ENCODE peak calls at places on chromosome 21, in eight cellular contexts. T is SJSA1; W is cardiac muscle cell; H is CD4-positive, alpha-beta memory T cell; U is gastrocnemius medialis; I is heart left ventricle; P is naive thymus-derived CD4-positive, alpha-beta T cell; V is CD8-positive, alpha-beta T cell. Z is an unnamed sample. For H3K27me3 and H3K4me1, the result is how much of the 10 kb centered on the place peaks cover.

GRCh38 chr21:46423546-46424061 is 35.1 kb upstream of the DIP2A start:
- DNase-seq in T (no peak), W (no peak), H (no peak), U (no peak), I (no peak), P (no peak), V (no peak), Z (no peak)

GRCh38 chr21:15293251-15293650 is 228.5 kb upstream of the NRIP1 start:
- DNase-seq in T (peak), W (peak), H (no peak), U (no peak), I (no peak), P (no peak), V (no peak), Z (no peak)

GRCh38 chr21:45120975-45121374 is 46.6 kb downstream of the ADARB1 start:
- DNase-seq in T (no peak), W (no peak), H (no peak), U (no peak), I (no peak), P (no peak), V (no peak), Z (no peak)

GRCh38 chr21:17607684-17608083 is 5.0 kb downstream of the BTG3 start:
- DNase-seq in T (no peak), W (no peak), H (no peak), U (no peak), I (no peak), P (no peak), V (no peak), Z (no peak)

GRCh38 chr21:42223826-42224575 is 5.1 kb downstream of the ABCG1 start:
- DNase-seq in T (no peak), W (no peak), H (no peak), U (no peak), I (no peak), P (no peak), V (no peak), Z (peak)

GRCh38 chr21:36297555-36297937 is 22.5 kb upstream of the MORC3 start:
- DNase-seq in T (no peak), W (no peak), H (no peak), U (no peak), I (no peak), P (no peak), V (no peak), Z (no peak)

GRCh38 chr21:42541618-42542017 is 28.0 kb downstream of the SLC37A1 start:
- DNase-seq in T (no peak), W (no peak), H (no peak), U (no peak), I (no peak), P (no peak), V (no peak), Z (no peak)

GRCh38 chr21:43269461-43269860 is 100.7 kb downstream of the CRYAA start:
- DNase-seq in T (no peak), W (no peak), H (peak), U (no peak), I (no peak), P (peak), V (peak), Z (peak)

GRCh38 chr21:42089093-42089631 is 18.0 kb downstream of the UMODL1 start:
- DNase-seq in T (no peak), W (no peak), H (peak), U (no peak), I (no peak), P (peak), V (no peak), Z (no peak)

GRCh38 chr21:29511076-29511475 is 212.4 kb downstream of the BACH1 start:
- DNase-seq in T (no peak), W (no peak), H (no peak), U (no peak), I (no peak), P (no peak), V (no peak), Z (no peak)

GRCh38 chr21:16588433-16588860 is 858.7 kb downstream of the USP25 start:
- DNase-seq in T (no peak), W (peak), H (no peak), U (peak), I (peak), P (no peak), V (no peak), Z (peak)

GRCh38 chr21:45939521-45940045 is 42.0 kb upstream of the COL6A1 start:
- DNase-seq in T (no peak), W (no peak), H (no peak), U (no peak), I (no peak), P (no peak), V (no peak), Z (no peak)

GRCh38 chr21:43961382-43961909 is 50.7 kb upstream of the TRAPPC10 start:
- DNase-seq in T (no peak), W (no peak), H (no peak), U (no peak), I (no peak), P (peak), V (no peak), Z (no peak)

GRCh38 chr21:29237110-29238051 is 61.3 kb upstream of the BACH1 start:
- DNase-seq in T (no peak), W (no peak), H (no peak), U (no peak), I (no peak), P (no peak), V (no peak), Z (no peak)

GRCh38 chr21:43919871-43920801 is 55.1 kb downstream of the AGPAT3 start:
- DNase-seq in T (no peak), W (no peak), H (no peak), U (no peak), I (no peak), P (no peak), V (no peak), Z (peak)

GRCh38 chr21:46352156-46352499 is 28.2 kb downstream of the PCNT start:
- DNase-seq in T (no peak), W (no peak), H (no peak), U (no peak), I (no peak), P (no peak), V (no peak), Z (no peak)

GRCh38 chr21:25994758-25995163 is 175.8 kb downstream of the APP start:
- DNase-seq in T (no peak), W (peak), H (no peak), U (no peak), I (no peak), P (no peak), V (no peak), Z (no peak)

GRCh38 chr21:44335266-44336059 is 3.7 kb downstream of the CFAP410 start:
- DNase-seq in T (no peak), W (no peak), H (no peak), U (no peak), I (no peak), P (no peak), V (no peak), Z (no peak)

GRCh38 chr21:45634511-45635183 is 8.9 kb upstream of the PCBP3 start:
- DNase-seq in T (peak), W (no peak), H (no peak), U (no peak), I (no peak), P (no peak), V (no peak), Z (no peak)

GRCh38 chr21:42028754-42029385 is 18.7 kb upstream of the ZBTB21 start:
- DNase-seq in T (no peak), W (no peak), H (no peak), U (no peak), I (no peak), P (no peak), V (no peak), Z (peak)

GRCh38 chr21:43374228-43374885 is 52.6 kb downstream of the SIK1 start:
- DNase-seq in T (no peak), W (no peak), H (no peak), U (no peak), I (no peak), P (no peak), V (no peak), Z (no peak)

GRCh38 chr21:45291613-45292398 is 4.1 kb upstream of the POFUT2 start:
- DNase-seq in T (no peak), W (no peak), H (no peak), U (no peak), I (peak), P (no peak), V (no peak), Z (peak)

GRCh38 chr21:24045373-24045772 is 1561.9 kb downstream of the MRPL39 start:
- DNase-seq in T (no peak), W (no peak), H (no peak), U (no peak), I (no peak), P (no peak), V (no peak), Z (no peak)

GRCh38 chr21:14482165-14482564 is 64.0 kb downstream of the SAMSN1 start:
- DNase-seq in T (no peak), W (no peak), H (peak), U (peak), I (peak), P (peak), V (no peak), Z (no peak)

GRCh38 chr21:46605759-46606426 is 1.0 kb upstream of the S100B start:
- DNase-seq in T (no peak), W (no peak), H (peak), U (no peak), I (peak), P (peak), V (peak), Z (peak)

GRCh38 chr21:37536616-37537278 is 170.2 kb downstream of the DYRK1A start:
- DNase-seq in T (no peak), W (peak), H (no peak), U (no peak), I (no peak), P (no peak), V (no peak), Z (no peak)

GRCh38 chr21:42685036-42685435 is 31.6 kb downstream of the PDE9A start:
- DNase-seq in T (no peak), W (no peak), H (no peak), U (no peak), I (no peak), P (no peak), V (no peak), Z (no peak)

GRCh38 chr21:42062543-42063022 is 8.5 kb upstream of the UMODL1 start:
- DNase-seq in T (no peak), W (no peak), H (peak), U (peak), I (no peak), P (peak), V (peak), Z (peak)

GRCh38 chr21:32795376-32795775 is 23.8 kb upstream of the PAXBP1 start:
- DNase-seq in T (no peak), W (no peak), H (no peak), U (no peak), I (no peak), P (no peak), V (no peak), Z (no peak)

GRCh38 chr21:28828981-28829380 is 163.7 kb downstream of the LTN1 start:
- DNase-seq in T (no peak), W (no peak), H (no peak), U (no peak), I (no peak), P (no peak), V (no peak), Z (no peak)

GRCh38 chr21:17537299-17537698 is 24.5 kb downstream of the CXADR start:
- DNase-seq in T (no peak), W (no peak), H (no peak), U (no peak), I (no peak), P (no peak), V (no peak), Z (no peak)

GRCh38 chr21:30044447-30045064 is 104.8 kb upstream of the GRIK1 start:
- DNase-seq in T (peak), W (peak), H (peak), U (no peak), I (no peak), P (no peak), V (no peak), Z (no peak)

GRCh38 chr21:9739240-9739639 is 782.1 kb upstream of the TPTE start:
- DNase-seq in T (no peak), W (no peak), H (no peak), U (no peak), I (no peak), P (no peak), V (no peak), Z (no peak)

GRCh38 chr21:45226540-45227326 is 61.0 kb downstream of the POFUT2 start:
- DNase-seq in T (no peak), W (no peak), H (peak), U (no peak), I (no peak), P (no peak), V (no peak), Z (no peak)

GRCh38 chr21:31609081-31609480 is 50.4 kb upstream of the SOD1 start:
- DNase-seq in T (no peak), W (no peak), H (no peak), U (no peak), I (no peak), P (no peak), V (no peak), Z (no peak)
- H3K27me3 ChIP-seq in T (under half), W (under half), H (under half), U (under half), I (under half), P (under half), V (under half), Z (under half)

GRCh38 chr21:34201001-34201400 is 127.6 kb downstream of the MRPS6 start:
- DNase-seq in T (no peak), W (no peak), H (no peak), U (no peak), I (no peak), P (no peak), V (no peak), Z (no peak)

GRCh38 chr21:34204021-34204420 is 130.6 kb downstream of the MRPS6 start:
- DNase-seq in T (no peak), W (no peak), H (no peak), U (peak), I (no peak), P (no peak), V (no peak), Z (no peak)

GRCh38 chr21:34204481-34205439 is 131.4 kb downstream of the MRPS6 start:
- DNase-seq in T (no peak), W (no peak), H (no peak), U (no peak), I (no peak), P (no peak), V (no peak), Z (no peak)

GRCh38 chr21:34201441-34201838 is 128.1 kb downstream of the MRPS6 start:
- DNase-seq in T (no peak), W (peak), H (no peak), U (no peak), I (no peak), P (no peak), V (no peak), Z (no peak)

DNA sequence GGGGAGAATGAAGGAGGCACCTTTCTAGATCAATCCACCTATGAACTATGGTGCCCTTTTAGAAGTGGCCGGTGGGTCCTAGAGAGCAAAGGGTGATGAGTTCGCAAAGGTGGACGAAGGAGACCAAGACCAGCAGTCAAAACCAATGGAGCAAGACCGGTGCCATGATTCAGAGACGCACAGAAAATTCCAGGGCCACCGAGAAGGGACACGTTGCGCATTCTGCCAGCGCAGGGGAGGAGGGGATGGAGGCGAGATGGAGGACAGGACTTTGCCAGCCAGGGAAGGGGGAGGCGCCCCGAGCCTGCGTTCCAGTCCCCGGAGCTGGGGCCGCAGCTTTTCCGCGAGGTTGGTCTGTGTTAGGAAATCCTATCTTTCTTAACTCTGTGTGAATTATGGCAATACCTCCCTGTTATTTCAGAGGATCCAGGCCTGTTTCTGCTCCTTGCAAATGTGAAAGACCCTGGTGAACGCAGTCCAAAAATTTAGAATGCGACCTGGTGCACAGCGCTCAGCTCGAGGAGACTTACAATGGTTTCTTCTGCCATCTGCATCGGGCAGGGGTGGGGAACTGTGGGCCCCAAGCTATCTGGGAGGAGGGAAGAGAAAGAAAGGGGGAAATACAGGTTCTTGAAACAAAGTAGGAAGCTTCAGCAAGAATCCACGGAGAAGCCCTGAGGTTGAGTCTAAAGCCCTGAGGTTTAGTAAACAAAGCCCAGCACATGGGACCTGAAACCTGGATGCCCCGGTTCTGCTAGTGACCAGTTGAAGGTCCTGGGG is 129.4 kb downstream of the MRPS6 start:
- DNase-seq in T (no peak), W (peak), H (no peak), U (no peak), I (no peak), P (no peak), V (no peak), Z (peak)
- H3K27ac ChIP-seq in T (no peak), W (peak), H (no peak), U (peak), I (no peak), P (no peak), V (no peak), Z (peak)

GRCh38 chr21:39168800-39169199 is 14.5 kb downstream of the PSMG1 start:
- DNase-seq in T (no peak), W (no peak), H (no peak), U (no peak), I (no peak), P (no peak), V (no peak), Z (no peak)

GRCh38 chr21:39173999-39174398 is 9.3 kb downstream of the PSMG1 start:
- DNase-seq in T (no peak), W (no peak), H (no peak), U (no peak), I (no peak), P (no peak), V (no peak), Z (no peak)

GRCh38 chr21:39164523-39164922 is 18.7 kb downstream of the PSMG1 start:
- DNase-seq in T (no peak), W (no peak), H (no peak), U (no peak), I (no peak), P (no peak), V (no peak), Z (no peak)

GRCh38 chr21:39175154-39175553 is 8.1 kb downstream of the PSMG1 start:
- DNase-seq in T (peak), W (peak), H (peak), U (no peak), I (no peak), P (peak), V (no peak), Z (no peak)

GRCh38 chr21:39169906-39170305 is 13.3 kb downstream of the PSMG1 start:
- DNase-seq in T (no peak), W (no peak), H (no peak), U (no peak), I (no peak), P (no peak), V (no peak), Z (no peak)
- H3K4me1 ChIP-seq in T (under half), W (under half), H (under half), U (under half), I (under half), P (under half), V (under half), Z (under half)

DNA sequence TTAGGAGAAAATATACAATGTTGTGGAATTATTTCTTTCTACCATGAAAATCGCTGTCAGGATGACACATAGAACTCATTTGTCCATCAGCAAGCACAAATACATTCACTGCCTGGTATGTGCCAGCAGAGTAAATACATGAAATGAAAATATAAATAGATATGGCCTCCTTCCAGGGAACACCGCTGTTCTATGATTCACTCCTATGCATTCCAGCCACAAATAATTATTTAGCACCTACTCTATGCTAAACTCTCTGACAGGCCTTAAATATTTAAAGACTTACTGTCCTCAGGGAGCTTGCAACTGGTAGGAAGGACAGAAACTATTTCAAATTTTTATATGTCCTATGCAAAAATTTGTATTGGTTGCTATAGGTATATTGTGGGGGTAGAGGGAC is 975.0 kb upstream of the NCAM2 start:
- DNase-seq in T (no peak), W (no peak), H (no peak), U (no peak), I (no peak), P (no peak), V (no peak), Z (no peak)
- H3K27me3 ChIP-seq in T (under half), W (under half), H (under half), U (under half), I (under half), P (under half), V (under half), Z (under half)